ENCODE peak calls at places on chromosomes 12 and 14, in five cellular contexts. L is mesenchymal stem cell, I is H1, T is trophoblast cell, B is neuronal stem cell. K is an unnamed sample.

GRCh38 chr14:62126885-62127478 is 364.8 kb downstream of the SNAPC1 start:
- DNase-seq in L (peak; percentile 56), I (no peak), T (peak; percentile 13), B (peak; percentile 52), K (no peak)

GRCh38 chr12:105256921-105257320 is 20.9 kb upstream of the APPL2 start:
- DNase-seq in L (peak; percentile 82), I (no peak), T (no peak), B (no peak), K (no peak)

GRCh38 chr14:77849711-77850110 is 49.8 kb downstream of the ADCK1 start:
- DNase-seq in L (no peak), I (no peak), T (peak; percentile 49), B (no peak), K (no peak)

GRCh38 chr12:4615667-4616066 is 33.2 kb downstream of the AKAP3 start:
- DNase-seq in L (no peak), I (no peak), T (no peak), B (no peak), K (no peak)

GRCh38 chr14:70919774-70920173 is 12.5 kb downstream of the PCNX1 start:
- DNase-seq in L (peak; percentile 55), I (no peak), T (no peak), B (no peak), K (no peak)

GRCh38 chr12:17030338-17030737 is 424.4 kb upstream of the LMO3 start:
- DNase-seq in L (no peak), I (no peak), T (no peak), B (no peak), K (no peak)

GRCh38 chr12:94650143-94651056 is at the start of gene TMCC3:
- DNase-seq in L (peak; percentile 17), I (no peak), T (peak; percentile 75), B (peak; percentile 50), K (peak; percentile 58)

GRCh38 chr12:75533239-75533638 is 21.8 kb upstream of the KRR1 start:
- DNase-seq in L (no peak), I (no peak), T (peak; percentile 16), B (no peak), K (no peak)

GRCh38 chr12:111438501-111438900 is 32.8 kb downstream of the SH2B3 start:
- DNase-seq in L (peak; percentile 62), I (no peak), T (no peak), B (no peak), K (no peak)

GRCh38 chr14:20603813-20604212 is 12.6 kb upstream of the RNASE12 start:
- DNase-seq in L (no peak), I (no peak), T (no peak), B (no peak), K (no peak)

GRCh38 chr14:94367347-94367746 is 21.1 kb downstream of the SERPINA1 start:
- DNase-seq in L (no peak), I (no peak), T (no peak), B (no peak), K (no peak)

GRCh38 chr12:46843811-46844210 is 18.0 kb upstream of the SLC38A4 start:
- DNase-seq in L (no peak), I (no peak), T (no peak), B (no peak), K (no peak)

GRCh38 chr12:29148065-29148957 is 767 bp upstream of the FAR2 start:
- DNase-seq in L (peak; percentile 18), I (no peak), T (no peak), B (no peak), K (no peak)

GRCh38 chr12:45713108-45713507 is 16.4 kb upstream of the ARID2 start:
- DNase-seq in L (peak; percentile 18), I (no peak), T (no peak), B (no peak), K (no peak)

GRCh38 chr14:73269729-73270651 is 32.7 kb downstream of the PAPLN start:
- DNase-seq in L (peak; percentile 44), I (no peak), T (peak; percentile 58), B (no peak), K (peak; percentile 59)

GRCh38 chr12:131912526-131913274 is 16.4 kb upstream of the PUS1 start:
- DNase-seq in L (peak; percentile 74), I (no peak), T (no peak), B (no peak), K (no peak)

GRCh38 chr14:81264011-81264410 is 43.3 kb upstream of the GTF2A1 start:
- DNase-seq in L (no peak), I (no peak), T (no peak), B (no peak), K (no peak)

GRCh38 chr12:105113094-105113493 is 5.6 kb downstream of the WASHC4 start:
- DNase-seq in L (no peak), I (no peak), T (no peak), B (no peak), K (no peak)

GRCh38 chr12:50351120-50352043 is 45.0 kb downstream of the FAM186A start:
- DNase-seq in L (no peak), I (no peak), T (no peak), B (no peak), K (no peak)

GRCh38 chr12:45483571-45483970 is 245.9 kb upstream of the ARID2 start:
- DNase-seq in L (no peak), I (no peak), T (no peak), B (no peak), K (no peak)

GRCh38 chr14:75274899-75275569 is 3.6 kb upstream of the FOS start:
- DNase-seq in L (peak; percentile 97), I (no peak), T (peak; percentile 57), B (no peak), K (no peak)

GRCh38 chr12:122963928-122964240 is 2.4 kb downstream of the ABCB9 start:
- DNase-seq in L (no peak), I (no peak), T (no peak), B (no peak), K (peak; percentile 26)

GRCh38 chr12:123227581-123228258 is 5.2 kb downstream of the MPHOSPH9 start:
- DNase-seq in L (no peak), I (no peak), T (no peak), B (no peak), K (no peak)

GRCh38 chr12:52355181-52355580 is 12.1 kb downstream of the KRT85 start:
- DNase-seq in L (no peak), I (no peak), T (peak; percentile 61), B (no peak), K (no peak)
- H2BK12ac ChIP-seq in L (no peak overlapping the region), I (no peak overlapping the region), T (no peak overlapping the region), B (no peak overlapping the region), K (no peak overlapping the region)

GRCh38 chr14:89600029-89600428 is 183.0 kb upstream of the FOXN3 start:
- DNase-seq in L (no peak), I (no peak), T (no peak), B (no peak), K (no peak)

GRCh38 chr14:89603938-89604480 is 187.0 kb upstream of the FOXN3 start:
- DNase-seq in L (no peak), I (no peak), T (no peak), B (no peak), K (no peak)

GRCh38 chr14:89600950-89601826 is 184.2 kb upstream of the FOXN3 start:
- DNase-seq in L (peak; percentile 26), I (no peak), T (peak; percentile 80), B (no peak), K (no peak)

GRCh38 chr14:89592961-89593360 is 175.9 kb upstream of the FOXN3 start:
- DNase-seq in L (no peak), I (no peak), T (no peak), B (no peak), K (no peak)

GRCh38 chr14:89598548-89599186 is 181.6 kb upstream of the FOXN3 start:
- DNase-seq in L (peak; percentile 44), I (no peak), T (no peak), B (no peak), K (no peak)
- H2BK12ac ChIP-seq in L (no peak overlapping the region), I (no peak overlapping the region), T (no peak overlapping the region), B (no peak overlapping the region), K (no peak overlapping the region)

GRCh38 chr14:95577067-95577800 is 42.4 kb downstream of the GLRX5 start:
- DNase-seq in L (no peak), I (no peak), T (no peak), B (no peak), K (no peak)
- H2BK12ac ChIP-seq in L (no peak overlapping the region), I (peak overlapping the region; percentile 6), T (no peak overlapping the region), B (no peak overlapping the region), K (no peak overlapping the region)

DNA sequence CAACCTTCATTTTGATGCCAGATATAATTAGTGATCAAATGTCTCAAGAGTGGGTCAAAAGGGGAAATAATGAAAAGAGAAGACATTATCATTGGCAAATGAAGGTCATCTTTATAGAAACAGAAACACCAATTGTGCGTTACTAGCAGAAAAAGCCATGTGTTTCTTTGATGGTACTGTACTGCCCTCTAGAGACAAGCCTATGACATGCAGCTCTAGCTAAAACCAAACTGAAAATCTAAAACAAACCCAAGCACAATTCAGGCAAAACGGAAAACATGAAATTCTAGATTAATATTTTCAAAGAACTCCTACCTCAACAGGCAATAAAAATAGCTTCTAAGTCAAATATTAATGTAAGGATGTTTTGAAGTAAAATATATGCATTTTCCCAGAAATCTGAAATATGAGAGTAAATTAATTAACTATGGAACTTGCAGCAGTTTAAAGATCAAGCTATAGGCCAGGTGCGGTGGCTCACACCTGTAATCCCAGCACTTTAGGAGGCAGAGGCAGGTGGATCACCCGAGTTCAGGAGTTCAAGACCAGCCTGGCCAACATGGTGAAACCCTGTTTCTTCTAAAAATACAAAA is 115.4 kb downstream of the KLHL28 start:
- DNase-seq in L (peak; percentile 55), I (no peak), T (peak; percentile 18), B (peak; percentile 47), K (no peak)
- H2BK12ac ChIP-seq in L (no peak overlapping the region), I (no peak overlapping the region), T (no peak overlapping the region), B (no peak overlapping the region), K (no peak overlapping the region)

GRCh38 chr14:69487771-69488170 is 3.2 kb downstream of the PLEKHD1 start:
- DNase-seq in L (no peak), I (no peak), T (no peak), B (no peak), K (no peak)
- H2BK12ac ChIP-seq in L (no peak overlapping the region), I (no peak overlapping the region), T (no peak overlapping the region), B (no peak overlapping the region), K (no peak overlapping the region)

GRCh38 chr12:119320678-119321077 is 13.9 kb upstream of the CCDC60 start:
- DNase-seq in L (no peak), I (no peak), T (no peak), B (no peak), K (no peak)
- H2BK12ac ChIP-seq in L (no peak overlapping the region), I (no peak overlapping the region), T (no peak overlapping the region), B (no peak overlapping the region), K (no peak overlapping the region)

GRCh38 chr12:6321905-6322304 is 11.4 kb downstream of the PLEKHG6 start:
- DNase-seq in L (no peak), I (no peak), T (no peak), B (no peak), K (no peak)
- H2BK12ac ChIP-seq in L (no peak overlapping the region), I (peak overlapping the region; percentile 99), T (no peak overlapping the region), B (no peak overlapping the region), K (no peak overlapping the region)

GRCh38 chr14:100278702-100279101 is 27.5 kb downstream of the SLC25A29 start:
- DNase-seq in L (peak; percentile 78), I (no peak), T (no peak), B (no peak), K (no peak)
- H2BK12ac ChIP-seq in L (no peak overlapping the region), I (no peak overlapping the region), T (no peak overlapping the region), B (no peak overlapping the region), K (no peak overlapping the region)

K was measured in H9.